ENCODE peak calls at places on chromosomes 2 and 18, in four cellular contexts. One of them, this sample, is unnamed.

GRCh38 chr2:10412380-10412779 is 35.7 kb downstream of the ODC1 start:
- DNase-seq in neuronal stem cell: no peak
- DNase-seq in mesenchymal stem cell: peak
- DNase-seq in H1: no peak
- DNase-seq in this sample: peak

GRCh38 chr2:236570081-236570979 is 705 bp downstream of the ACKR3 start:
- DNase-seq in H1: no peak
- DNase-seq in mesenchymal stem cell: peak
- DNase-seq in neuronal stem cell: no peak
- DNase-seq in this sample: no peak

GRCh38 chr18:67845035-67845434 is 328.5 kb upstream of the DSEL start:
- DNase-seq in mesenchymal stem cell: no peak
- DNase-seq in H1: no peak
- DNase-seq in neuronal stem cell: no peak
- DNase-seq in this sample: no peak

GRCh38 chr2:121360566-121361300 is 75.7 kb upstream of the TFCP2L1 start:
- DNase-seq in mesenchymal stem cell: peak
- DNase-seq in neuronal stem cell: no peak
- DNase-seq in H1: no peak
- DNase-seq in this sample: no peak

GRCh38 chr2:239245107-239245506 is 155.7 kb downstream of the HDAC4 start:
- DNase-seq in H1: no peak
- DNase-seq in mesenchymal stem cell: no peak
- DNase-seq in neuronal stem cell: no peak
- DNase-seq in this sample: no peak

GRCh38 chr2:105641389-105641811 is 103.3 kb upstream of the NCK2 start:
- DNase-seq in neuronal stem cell: no peak
- DNase-seq in mesenchymal stem cell: no peak
- DNase-seq in H1: no peak
- DNase-seq in this sample: no peak

GRCh38 chr18:1954583-1955312 is 616.6 kb downstream of the METTL4 start:
- DNase-seq in neuronal stem cell: no peak
- DNase-seq in mesenchymal stem cell: no peak
- DNase-seq in H1: no peak
- DNase-seq in this sample: no peak

GRCh38 chr2:202317080-202317859 is 51.7 kb downstream of the NOP58 start:
- DNase-seq in neuronal stem cell: no peak
- DNase-seq in H1: no peak
- DNase-seq in mesenchymal stem cell: peak
- DNase-seq in this sample: no peak

GRCh38 chr2:222320441-222321395 is 21.9 kb upstream of the PAX3 start:
- DNase-seq in neuronal stem cell: no peak
- DNase-seq in mesenchymal stem cell: peak
- DNase-seq in H1: no peak
- DNase-seq in this sample: peak

GRCh38 chr2:9769171-9770005 is 73.9 kb upstream of the TAF1B start:
- DNase-seq in neuronal stem cell: no peak
- DNase-seq in H1: no peak
- DNase-seq in mesenchymal stem cell: no peak
- DNase-seq in this sample: no peak

GRCh38 chr2:129297430-129297829 is 682.0 kb upstream of the RAB6C start:
- DNase-seq in mesenchymal stem cell: no peak
- DNase-seq in H1: no peak
- DNase-seq in neuronal stem cell: no peak
- DNase-seq in this sample: no peak

GRCh38 chr2:20350753-20351554 is at the start of gene PUM2:
- DNase-seq in neuronal stem cell: peak
- DNase-seq in H1: peak
- DNase-seq in mesenchymal stem cell: peak
- DNase-seq in this sample: peak
- H2BK12ac ChIP-seq in neuronal stem cell: no peak
- H2BK12ac ChIP-seq in H1: peak
- H2BK12ac ChIP-seq in mesenchymal stem cell: peak
- H2BK12ac ChIP-seq in this sample: peak

GRCh38 chr2:38376346-38376682 is 759 bp downstream of the ATL2 start:
- DNase-seq in mesenchymal stem cell: peak
- DNase-seq in H1: no peak
- DNase-seq in neuronal stem cell: peak
- DNase-seq in this sample: peak
- H3K4me3 ChIP-seq in mesenchymal stem cell: peak
- H3K4me3 ChIP-seq in H1: peak
- H3K4me3 ChIP-seq in neuronal stem cell: peak
- H3K4me3 ChIP-seq in this sample: peak

GRCh38 chr18:3608488-3608887 is 158.5 kb downstream of the TGIF1 start:
- DNase-seq in neuronal stem cell: no peak
- DNase-seq in H1: no peak
- DNase-seq in mesenchymal stem cell: no peak
- DNase-seq in this sample: no peak

GRCh38 chr18:3611313-3612038 is 161.5 kb downstream of the TGIF1 start:
- DNase-seq in H1: no peak
- DNase-seq in mesenchymal stem cell: no peak
- DNase-seq in neuronal stem cell: no peak
- DNase-seq in this sample: no peak

GRCh38 chr18:3610188-3610708 is 160.3 kb downstream of the TGIF1 start:
- DNase-seq in neuronal stem cell: no peak
- DNase-seq in H1: no peak
- DNase-seq in mesenchymal stem cell: no peak
- DNase-seq in this sample: no peak

GRCh38 chr18:3612315-3612714 is 162.3 kb downstream of the TGIF1 start:
- DNase-seq in H1: no peak
- DNase-seq in neuronal stem cell: no peak
- DNase-seq in mesenchymal stem cell: no peak
- DNase-seq in this sample: no peak

DNA sequence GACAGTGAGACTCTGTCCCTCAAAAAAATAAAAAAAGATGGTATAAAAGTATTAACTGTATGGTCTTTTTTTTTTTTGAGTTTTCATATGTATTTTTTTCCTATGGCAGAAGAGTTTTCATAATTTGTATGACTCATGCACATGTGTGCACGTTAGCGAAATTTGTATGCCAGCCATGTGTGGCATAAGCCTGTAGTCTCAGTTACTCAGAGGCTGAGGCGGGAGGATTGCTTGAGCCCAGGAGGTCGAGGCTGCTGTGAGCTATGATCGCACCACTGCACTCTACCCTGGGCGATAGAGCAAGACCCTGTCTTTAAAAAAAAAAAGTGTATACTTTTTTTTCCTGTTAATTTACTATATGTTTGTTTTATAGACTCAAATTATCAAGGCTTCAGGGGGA is 160.8 kb downstream of the TGIF1 start:
- DNase-seq in H1: no peak
- DNase-seq in neuronal stem cell: no peak
- DNase-seq in mesenchymal stem cell: no peak
- DNase-seq in this sample: no peak
- H3K4ac ChIP-seq in H1: no peak
- H3K4ac ChIP-seq in neuronal stem cell: no peak
- H3K4ac ChIP-seq in mesenchymal stem cell: no peak
- H3K4ac ChIP-seq in this sample: no peak

DNA sequence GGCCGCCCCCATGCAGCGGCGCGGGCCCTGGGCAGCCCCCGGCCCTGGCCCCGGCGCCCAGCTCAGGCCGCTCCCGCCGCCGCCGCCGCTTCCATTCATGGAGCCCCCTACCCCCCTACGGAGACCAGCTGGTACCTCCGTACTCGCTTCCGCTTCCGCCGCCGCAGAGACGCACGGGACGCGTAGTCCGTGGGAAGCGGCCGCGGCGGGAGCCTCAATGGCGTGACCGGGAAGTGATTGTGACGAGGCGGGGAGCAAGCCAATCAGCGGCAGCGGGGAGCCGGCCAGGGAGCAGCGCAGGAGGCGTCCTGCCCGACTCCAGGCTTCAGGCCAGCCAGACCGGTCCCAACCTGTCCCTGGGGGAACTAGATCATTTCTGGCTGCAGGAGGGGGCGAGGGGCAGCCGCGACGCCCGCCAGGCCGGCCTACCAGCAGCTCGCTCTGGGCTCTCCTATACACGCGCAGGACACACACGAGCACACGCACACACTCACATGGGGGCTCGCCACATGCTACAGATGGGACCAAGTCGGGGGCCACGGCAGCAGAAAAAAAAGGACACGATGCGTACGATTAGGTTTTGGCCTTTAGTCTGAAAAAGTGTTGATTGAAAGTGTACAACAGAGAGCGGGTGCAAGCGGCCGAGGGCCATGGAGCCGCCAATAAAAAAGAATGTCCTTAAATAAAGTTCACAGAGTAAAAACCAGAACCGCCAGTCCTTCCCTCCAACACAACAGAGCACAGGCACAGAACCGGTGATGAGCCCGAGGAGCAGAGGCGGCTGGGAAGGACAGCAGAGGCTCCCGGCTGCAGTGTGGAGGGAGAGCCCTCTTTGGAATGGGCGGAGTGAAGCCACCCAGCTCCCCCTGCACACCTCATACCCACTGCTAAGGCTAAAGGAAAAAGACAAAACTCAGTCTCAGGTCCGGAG is at the start of gene ZNF513:
- DNase-seq in mesenchymal stem cell: peak
- DNase-seq in neuronal stem cell: peak
- DNase-seq in H1: peak
- DNase-seq in this sample: peak
- H2BK12ac ChIP-seq in mesenchymal stem cell: no peak
- H2BK12ac ChIP-seq in neuronal stem cell: no peak
- H2BK12ac ChIP-seq in H1: peak
- H2BK12ac ChIP-seq in this sample: peak

GRCh38 chr2:168910330-168910729 is 9.2 kb downstream of the G6PC2 start:
- DNase-seq in H1: no peak
- DNase-seq in mesenchymal stem cell: no peak
- DNase-seq in neuronal stem cell: no peak
- DNase-seq in this sample: no peak

GRCh38 chr2:168912466-168913170 is 11.5 kb downstream of the G6PC2 start:
- DNase-seq in neuronal stem cell: no peak
- DNase-seq in mesenchymal stem cell: peak
- DNase-seq in H1: no peak
- DNase-seq in this sample: no peak

GRCh38 chr2:168913495-168913894 is 12.4 kb downstream of the G6PC2 start:
- DNase-seq in H1: no peak
- DNase-seq in mesenchymal stem cell: no peak
- DNase-seq in neuronal stem cell: no peak
- DNase-seq in this sample: peak

GRCh38 chr2:168915433-168916328 is 14.6 kb downstream of the G6PC2 start:
- DNase-seq in mesenchymal stem cell: no peak
- DNase-seq in H1: no peak
- DNase-seq in neuronal stem cell: no peak
- DNase-seq in this sample: no peak

DNA sequence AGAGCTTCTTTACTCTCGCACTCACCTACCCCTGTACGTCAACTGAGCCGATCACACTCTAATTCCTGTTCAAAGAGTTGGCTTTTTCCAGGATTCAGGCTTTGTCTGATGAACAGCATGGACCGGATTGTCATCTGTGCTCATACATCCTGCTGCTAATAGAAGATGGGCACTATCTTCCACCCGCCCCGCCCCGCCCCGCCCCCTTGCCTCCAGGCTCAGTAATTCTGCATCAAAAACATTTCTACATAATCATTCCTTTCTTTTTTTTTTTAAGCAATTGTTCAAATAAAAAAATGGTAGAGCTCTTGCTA is 12.0 kb downstream of the G6PC2 start:
- DNase-seq in mesenchymal stem cell: no peak
- DNase-seq in neuronal stem cell: no peak
- DNase-seq in H1: no peak
- DNase-seq in this sample: no peak
- H3K4me3 ChIP-seq in mesenchymal stem cell: no peak
- H3K4me3 ChIP-seq in neuronal stem cell: no peak
- H3K4me3 ChIP-seq in H1: peak
- H3K4me3 ChIP-seq in this sample: no peak

DNA sequence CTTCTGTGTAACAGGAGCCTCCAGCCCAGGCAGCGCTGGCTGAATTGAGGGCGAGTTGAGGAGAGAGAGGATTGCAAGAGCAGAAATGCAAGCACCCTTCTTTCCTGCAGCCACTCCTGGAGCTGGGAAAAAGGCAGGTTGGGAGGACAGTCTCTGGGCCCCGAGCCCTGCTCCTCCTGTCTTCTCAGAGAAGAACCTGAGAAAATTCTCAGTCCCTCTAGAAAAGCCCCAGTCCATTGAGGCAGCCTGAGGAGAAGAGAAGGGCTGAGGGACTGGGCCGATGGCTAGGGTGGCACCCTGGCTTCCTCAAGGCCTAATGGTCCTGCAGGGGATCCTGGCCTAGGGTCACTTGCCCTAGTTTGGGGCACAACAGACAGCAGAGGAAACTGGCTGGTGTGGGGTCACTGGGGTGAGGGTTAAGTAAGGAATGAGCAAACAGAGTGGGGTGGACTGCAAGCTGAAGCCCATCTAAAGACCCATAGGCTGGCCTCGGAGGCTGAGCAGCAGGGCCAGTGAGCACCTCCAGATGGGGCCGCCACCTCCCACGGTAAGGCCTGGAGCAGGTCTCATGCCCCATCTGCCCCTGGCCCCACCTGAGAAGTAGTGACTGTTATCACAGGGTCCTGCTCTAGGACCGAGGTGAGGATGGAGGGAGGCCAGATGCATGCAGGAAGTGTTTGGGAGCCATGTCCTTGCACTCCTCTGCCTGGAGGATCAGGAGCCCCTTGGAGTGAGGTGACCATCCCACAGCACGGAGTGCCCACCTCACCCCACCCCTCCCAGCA is 12.4 kb downstream of the CIB4 start:
- DNase-seq in mesenchymal stem cell: no peak
- DNase-seq in H1: no peak
- DNase-seq in neuronal stem cell: no peak
- DNase-seq in this sample: no peak
- H3K4ac ChIP-seq in mesenchymal stem cell: no peak
- H3K4ac ChIP-seq in H1: no peak
- H3K4ac ChIP-seq in neuronal stem cell: no peak
- H3K4ac ChIP-seq in this sample: no peak

GRCh38 chr2:47072018-47072691 is 83.0 kb downstream of the STPG4 start:
- DNase-seq in neuronal stem cell: no peak
- DNase-seq in H1: no peak
- DNase-seq in mesenchymal stem cell: peak
- DNase-seq in this sample: peak
- H2BK12ac ChIP-seq in neuronal stem cell: no peak
- H2BK12ac ChIP-seq in H1: peak
- H2BK12ac ChIP-seq in mesenchymal stem cell: peak
- H2BK12ac ChIP-seq in this sample: peak

This sample was measured in trophoblast cell.